ENCODE peak calls at places on chromosomes 13 and 19, in nine cellular contexts. B is foreskin fibroblast, P is HCT116, G is heart right ventricle, U is choroid plexus epithelial cell, L is fibroblast of pulmonary artery, S is tibial nerve, K is AG04450, W is epithelial cell of esophagus. H is an unnamed sample.

GRCh38 chr13:57820924-57821323 is 189.4 kb downstream of the PCDH17 start:
- DNase-seq in K (no peak), U (no peak), B (no peak), L (no peak), P (no peak), G (no peak), S (no peak), W (no peak), H (no peak)

GRCh38 chr19:33713194-33713593 is 83.5 kb upstream of the KCTD15 start:
- DNase-seq in K (no peak), B (no peak), U (no peak), P (no peak), G (no peak), L (no peak), W (no peak), S (no peak), H (no peak)

GRCh38 chr19:39140195-39140516 is 14.6 kb downstream of the PAK4 start:
- DNase-seq in P (no peak), B (no peak), K (no peak), G (no peak), U (no peak), L (no peak), S (no peak), W (no peak), H (no peak)

GRCh38 chr13:113963376-113963775 is 10.5 kb downstream of the C13orf46 start:
- DNase-seq in S (no peak), U (no peak), W (no peak), K (no peak), P (no peak), B (no peak), G (peak), L (no peak), H (no peak)

GRCh38 chr19:56836059-56836458 is 4.5 kb downstream of the PEG3 start:
- DNase-seq in G (no peak), K (no peak), B (no peak), P (no peak), U (no peak), W (no peak), L (no peak), S (no peak), H (no peak)

GRCh38 chr13:104477256-104477655 is 1411.0 kb upstream of the SLC10A2 start:
- DNase-seq in K (no peak), L (peak), S (no peak), U (peak), P (no peak), W (no peak), B (peak), G (no peak), H (no peak)

GRCh38 chr19:6925801-6926751 is 38.7 kb downstream of the ADGRE1 start:
- DNase-seq in P (no peak), S (no peak), W (no peak), G (no peak), B (no peak), L (no peak), K (no peak), U (no peak), H (no peak)

GRCh38 chr13:98650376-98651107 is 73.6 kb upstream of the STK24 start:
- DNase-seq in L (no peak), W (peak), B (no peak), P (no peak), S (no peak), U (no peak), G (no peak), K (no peak), H (no peak)

GRCh38 chr19:1446713-1447564 is 3.0 kb upstream of the APC2 start:
- DNase-seq in S (no peak), U (no peak), G (no peak), K (no peak), W (no peak), L (no peak), P (no peak), B (peak), H (no peak)

GRCh38 chr13:26658491-26658890 is 101.0 kb downstream of the WASF3 start:
- DNase-seq in L (no peak), B (peak), K (no peak), G (no peak), W (no peak), P (no peak), S (no peak), U (no peak), H (no peak)

GRCh38 chr13:45352031-45352430 is 11.0 kb upstream of the TPT1 start:
- DNase-seq in S (no peak), G (no peak), B (no peak), U (no peak), W (peak), L (no peak), K (no peak), P (no peak), H (no peak)

GRCh38 chr13:112985803-112986408 is 16.9 kb downstream of the MCF2L start:
- DNase-seq in G (no peak), K (no peak), B (no peak), U (no peak), W (no peak), P (no peak), S (no peak), L (no peak), H (no peak)

GRCh38 chr19:36986601-36987000 is 70.5 kb downstream of the ZNF568 start:
- DNase-seq in S (no peak), B (no peak), G (no peak), K (no peak), L (no peak), U (no peak), W (no peak), P (no peak), H (no peak)

GRCh38 chr13:108795841-108796240 is 166.4 kb downstream of the MYO16 start:
- DNase-seq in L (no peak), W (no peak), K (no peak), S (no peak), U (peak), B (no peak), G (no peak), P (no peak), H (no peak)

GRCh38 chr19:19624032-19624570 is 3.9 kb downstream of the LPAR2 start:
- DNase-seq in U (no peak), G (no peak), S (no peak), L (no peak), W (no peak), B (no peak), P (no peak), K (no peak), H (no peak)

GRCh38 chr19:14758816-14759215 is 19.5 kb downstream of the ADGRE2 start:
- DNase-seq in S (no peak), U (peak), L (no peak), B (no peak), W (peak), K (no peak), P (no peak), G (no peak), H (no peak)

GRCh38 chr19:31974290-31974689 is 371.1 kb upstream of the ZNF507 start:
- DNase-seq in B (no peak), K (no peak), P (no peak), G (no peak), W (no peak), S (no peak), L (no peak), U (no peak), H (no peak)

GRCh38 chr19:46967578-46968018 is 52.0 kb upstream of the NPAS1 start:
- DNase-seq in G (peak), K (no peak), P (no peak), L (no peak), W (peak), U (no peak), B (no peak), S (no peak), H (no peak)

GRCh38 chr19:5805465-5806132 is 732 bp downstream of the NRTN start:
- DNase-seq in P (no peak), L (peak), B (peak), S (no peak), K (no peak), U (peak), W (peak), G (peak), H (no peak)

GRCh38 chr13:40439928-40440327 is 226.5 kb downstream of the FOXO1 start:
- DNase-seq in P (no peak), L (no peak), S (no peak), W (no peak), G (no peak), K (no peak), U (no peak), B (no peak), H (no peak)

GRCh38 chr19:17049711-17050280 is 23.2 kb upstream of the CPAMD8 start:
- DNase-seq in K (peak), P (no peak), S (no peak), U (peak), L (peak), B (peak), W (peak), G (no peak), H (no peak)

GRCh38 chr19:50486823-50487515 is 10.3 kb upstream of the GARIN5A start:
- DNase-seq in G (no peak), P (peak), S (no peak), U (peak), W (peak), K (no peak), B (peak), L (peak), H (no peak)

GRCh38 chr19:13060233-13060963 is 42.3 kb downstream of the LYL1 start:
- DNase-seq in U (no peak), S (no peak), W (no peak), B (no peak), P (no peak), G (peak), K (no peak), L (peak), H (no peak)

GRCh38 chr19:10019246-10019645 is 6.0 kb downstream of the RDH8 start:
- DNase-seq in S (no peak), G (no peak), W (no peak), U (no peak), B (peak), P (no peak), L (no peak), K (no peak), H (no peak)

GRCh38 chr13:110525328-110526319 is 35.9 kb downstream of the RAB20 start:
- DNase-seq in U (no peak), S (no peak), P (no peak), B (no peak), W (no peak), L (no peak), G (peak), K (no peak), H (no peak)

GRCh38 chr13:34672631-34673030 is 269.4 kb upstream of the NBEA start:
- DNase-seq in K (no peak), B (peak), S (no peak), P (no peak), L (no peak), W (peak), U (no peak), G (no peak), H (no peak)

GRCh38 chr13:89856512-89856911 is 1491.0 kb upstream of the MIR17HG start:
- DNase-seq in K (no peak), U (no peak), B (no peak), W (no peak), P (no peak), S (no peak), L (no peak), G (no peak), H (no peak)

GRCh38 chr19:40691421-40692211 is 1.2 kb upstream of the NUMBL start:
- DNase-seq in L (no peak), B (peak), P (no peak), W (no peak), G (no peak), U (no peak), S (no peak), K (no peak), H (no peak)

GRCh38 chr13:58960909-58961308 is 1202.8 kb downstream of the DIAPH3 start:
- DNase-seq in P (no peak), G (no peak), S (no peak), K (no peak), W (no peak), B (no peak), U (peak), L (peak), H (no peak)

GRCh38 chr19:23070353-23070781 is 46.5 kb upstream of the ZNF730 start:
- DNase-seq in G (peak), L (peak), B (peak), S (no peak), K (no peak), W (peak), U (peak), P (no peak), H (no peak)

GRCh38 chr19:1251503-1252220 is 3.3 kb downstream of the MIDN start:
- DNase-seq in B (no peak), S (no peak), U (peak), L (no peak), W (no peak), G (peak), P (no peak), K (no peak), H (no peak)

GRCh38 chr13:112450567-112451240 is 74.5 kb downstream of the SPACA7 start:
- DNase-seq in W (no peak), U (no peak), G (no peak), S (no peak), K (no peak), B (no peak), L (no peak), P (no peak), H (no peak)

GRCh38 chr13:53340505-53341143 is 312.0 kb downstream of the OLFM4 start:
- DNase-seq in L (no peak), G (no peak), P (no peak), S (no peak), K (no peak), B (no peak), U (no peak), W (no peak), H (no peak)
- H3K4me3 ChIP-seq in L (no peak), G (no peak), P (no peak), S (no peak), K (no peak), B (no peak), U (no peak), W (no peak), H (no peak)

GRCh38 chr19:49118565-49119410 is at the start of gene C19orf73:
- DNase-seq in S (peak), K (peak), G (peak), W (peak), U (peak), P (peak), B (peak), L (peak), H (peak)
- TF ChIP-seq CTCF in S (no peak), K (peak), G (no peak), W (no peak), U (no peak), P (no peak), B (no peak), L (no peak), H (peak)

GRCh38 chr13:99956473-99957349 is 14.9 kb downstream of the ZIC5 start:
- DNase-seq in G (no peak), K (no peak), S (no peak), U (no peak), L (no peak), P (no peak), W (no peak), B (peak), H (no peak)
- H3K4me3 ChIP-seq in G (peak), K (no peak), S (peak), U (peak), L (no peak), P (no peak), W (no peak), B (no peak), H (peak)

GRCh38 chr19:35555301-35556005 is 8.0 kb downstream of the ATP4A start:
- DNase-seq in P (peak), K (no peak), W (no peak), U (peak), S (no peak), B (peak), G (no peak), L (peak), H (no peak)
- TF ChIP-seq CTCF in P (peak), K (peak), W (no peak), U (peak), S (no peak), B (no peak), G (no peak), L (peak), H (peak)

GRCh38 chr13:71864981-71865857 is 1.8 kb downstream of the DACH1 start:
- DNase-seq in G (peak), S (no peak), W (no peak), B (peak), P (no peak), L (no peak), K (no peak), U (no peak), H (no peak)

GRCh38 chr13:71865858-71866172 is 1.2 kb downstream of the DACH1 start:
- DNase-seq in G (no peak), K (no peak), U (no peak), S (no peak), P (no peak), B (peak), L (no peak), W (peak), H (no peak)

GRCh38 chr13:71864094-71864980 is 2.7 kb downstream of the DACH1 start:
- DNase-seq in S (no peak), B (no peak), W (peak), P (no peak), G (peak), U (no peak), L (no peak), K (no peak), H (no peak)

GRCh38 chr13:71861769-71862168 is 5.2 kb downstream of the DACH1 start:
- DNase-seq in L (no peak), B (no peak), W (no peak), S (no peak), G (no peak), K (no peak), U (no peak), P (no peak), H (no peak)

DNA sequence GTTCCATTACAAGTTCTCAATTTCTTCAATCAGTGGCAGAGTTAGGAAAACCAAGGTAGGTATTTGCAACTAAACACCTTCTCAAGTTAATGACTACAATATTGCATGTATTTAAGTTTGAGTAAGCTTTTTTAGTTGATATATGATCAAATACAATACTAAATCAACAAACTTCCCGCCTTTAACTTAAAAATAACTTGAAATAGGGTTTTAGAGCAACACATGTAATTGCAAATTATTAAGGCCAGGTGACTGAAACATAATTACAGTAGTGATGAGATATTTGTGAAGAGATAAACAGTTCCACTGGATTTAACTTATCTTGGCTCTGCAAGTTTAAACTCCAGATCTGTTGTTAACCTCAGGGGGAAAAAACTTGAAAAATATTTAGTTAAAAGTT is 3.8 kb downstream of the DACH1 start:
- DNase-seq in G (no peak), U (no peak), L (no peak), B (no peak), W (no peak), S (no peak), P (no peak), K (no peak), H (no peak)
- H3K4me3 ChIP-seq in G (peak), U (no peak), L (no peak), B (no peak), W (no peak), S (no peak), P (no peak), K (no peak), H (no peak)

DNA sequence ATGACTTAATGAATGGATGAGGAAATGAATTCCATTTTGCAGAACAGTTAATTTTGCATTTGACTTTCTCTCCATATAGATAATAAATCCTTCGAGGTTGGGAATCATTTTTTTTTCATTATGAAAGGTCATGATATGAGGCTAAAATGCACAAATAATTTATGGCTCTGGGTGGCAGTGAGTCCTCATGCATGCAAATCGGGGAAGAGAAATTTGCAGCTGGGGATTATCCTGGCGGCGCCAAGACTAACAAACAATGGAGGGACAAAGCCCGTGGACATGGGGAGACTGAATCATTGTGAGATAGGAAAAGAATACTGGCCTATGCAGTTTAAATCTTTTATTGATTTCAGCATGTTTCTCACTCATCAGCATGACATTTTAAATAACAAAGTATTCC is 102.2 kb downstream of the ERCC5 start:
- DNase-seq in P (no peak), U (peak), K (no peak), B (peak), S (no peak), W (peak), G (no peak), L (peak), H (no peak)
- TF ChIP-seq CTCF in P (no peak), U (no peak), K (no peak), B (no peak), S (peak), W (peak), G (peak), L (no peak), H (no peak)

H was measured in AG04449.